ENCODE peak calls at places on chromosomes 7 and 10, in eight cellular contexts. D is psoas muscle; I is iPS DF 6.9; G is CD8-positive, alpha-beta T cell; H is thoracic aorta; Y is neural progenitor cell; C is HCT116; V is OCI-LY7. Q is an unnamed sample.

GRCh38 chr10:88442681-88443080 is 140.4 kb downstream of the RNLS start:
- DNase-seq in Y (no peak), H (no peak), V (no peak), D (no peak), G (no peak), C (no peak), I (no peak), Q (no peak)

GRCh38 chr7:113394856-113395255 is 276.5 kb upstream of the SMIM30 start:
- DNase-seq in C (no peak), H (no peak), V (no peak), D (no peak), Y (peak; percentile 45), I (peak; percentile 63), G (no peak), Q (no peak)

GRCh38 chr7:24825931-24826661 is 68.8 kb upstream of the GSDME start:
- DNase-seq in I (no peak), C (peak; percentile 93), G (no peak), Y (no peak), D (no peak), V (no peak), H (no peak), Q (no peak)

GRCh38 chr7:82194011-82194410 is 249.6 kb downstream of the CACNA2D1 start:
- DNase-seq in I (no peak), G (no peak), C (no peak), V (no peak), D (no peak), Y (no peak), H (no peak), Q (no peak)

GRCh38 chr7:107387077-107387476 is 82.8 kb upstream of the GPR22 start:
- DNase-seq in H (no peak), C (no peak), Y (peak; percentile 44), D (peak; percentile 57), I (peak; percentile 7), G (no peak), V (no peak), Q (no peak)

GRCh38 chr10:71639412-71639719 is 80.2 kb downstream of the C10orf105 start:
- DNase-seq in V (no peak), D (no peak), Y (no peak), H (no peak), I (no peak), C (no peak), G (no peak), Q (no peak)

GRCh38 chr10:127041561-127041960 is 136.3 kb downstream of the DOCK1 start:
- DNase-seq in Y (no peak), H (no peak), C (peak; percentile 29), V (no peak), D (no peak), I (no peak), G (no peak), Q (no peak)

GRCh38 chr7:117808273-117808868 is 64.9 kb downstream of the CTTNBP2 start:
- DNase-seq in I (no peak), H (peak; percentile 11), Y (peak; percentile 58), D (no peak), V (no peak), C (no peak), G (no peak), Q (no peak)

GRCh38 chr10:14547826-14548225 is 217.1 kb upstream of the FRMD4A start:
- DNase-seq in V (peak; percentile 30), I (no peak), C (no peak), H (no peak), D (no peak), Y (peak; percentile 73), G (no peak), Q (no peak)

GRCh38 chr10:43208147-43209063 is 58.5 kb downstream of the RASGEF1A start:
- DNase-seq in D (peak; percentile 35), V (no peak), I (no peak), C (no peak), G (no peak), Y (no peak), H (no peak), Q (peak; percentile 28)

GRCh38 chr7:3747452-3747851 is 446.4 kb downstream of the SDK1 start:
- DNase-seq in C (no peak), D (no peak), Y (no peak), H (no peak), I (no peak), G (no peak), V (peak; percentile 17), Q (no peak)

GRCh38 chr10:125095228-125095627 is 65.1 kb downstream of the CTBP2 start:
- DNase-seq in V (no peak), D (peak; percentile 23), C (no peak), H (no peak), G (no peak), I (no peak), Y (no peak), Q (no peak)

GRCh38 chr7:136976504-136977251 is 108.2 kb downstream of the CHRM2 start:
- DNase-seq in I (peak; percentile 9), Y (no peak), H (no peak), G (no peak), V (no peak), D (no peak), C (no peak), Q (no peak)

GRCh38 chr10:92463582-92463981 is 110.3 kb downstream of the IDE start:
- DNase-seq in V (no peak), Y (no peak), C (no peak), H (no peak), G (no peak), I (no peak), D (no peak), Q (no peak)
- H3K36me3 ChIP-seq in V (peaks cover 59% of the 10 kb centered on the region), Y (peaks cover 3% of the 10 kb centered on the region), C (peaks cover 6% of the 10 kb centered on the region), H (peaks cover 46% of the 10 kb centered on the region), G (peaks cover 17% of the 10 kb centered on the region), I (no peaks in the 10 kb centered on the region), D (peaks cover 100% of the 10 kb centered on the region), Q (peaks cover 98% of the 10 kb centered on the region)

DNA sequence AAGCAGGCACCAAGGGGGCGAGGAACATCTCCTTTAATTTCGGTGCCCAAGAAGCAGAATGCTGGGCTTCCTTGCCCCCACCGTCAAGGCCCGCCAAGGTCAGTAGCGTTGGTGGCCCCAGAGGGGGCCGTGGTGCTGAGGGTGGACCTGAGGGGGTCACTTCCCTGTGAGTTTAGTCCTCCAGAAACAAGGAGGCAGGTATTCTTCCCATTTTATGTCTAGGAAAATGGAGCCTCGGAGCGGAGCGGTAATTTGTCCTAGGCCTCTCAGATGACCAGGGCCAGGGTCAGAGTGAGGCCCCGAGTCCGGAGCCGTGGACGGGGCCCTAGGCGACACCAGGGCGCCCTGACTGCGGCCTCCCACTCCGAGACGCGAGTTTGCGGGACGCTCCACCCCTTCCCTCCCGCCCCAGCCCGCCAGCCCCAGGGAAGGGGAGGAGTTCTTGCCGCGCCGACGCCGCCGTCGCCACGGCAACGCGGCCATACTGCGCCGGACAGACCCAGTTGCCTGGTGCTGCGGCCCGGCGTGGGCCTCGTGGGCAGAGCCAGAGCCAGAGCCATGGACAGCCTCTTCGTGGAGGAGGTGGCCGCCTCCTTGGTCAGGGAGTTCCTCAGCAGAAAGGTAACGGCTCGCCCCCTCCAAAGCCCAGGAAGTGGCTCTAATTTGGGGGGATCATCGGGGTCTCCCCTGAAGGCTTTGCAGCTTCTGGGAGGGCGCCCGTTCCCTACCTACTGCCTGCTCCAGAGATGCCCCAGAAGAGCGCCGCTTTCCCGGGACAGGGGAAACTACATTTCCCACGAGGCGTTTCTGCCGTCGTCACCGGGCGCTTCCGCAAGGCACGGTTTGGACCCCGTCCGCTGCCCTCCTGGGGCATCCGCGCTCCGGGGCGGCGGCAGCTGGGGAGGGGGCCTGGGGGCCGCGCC is at the start of gene MINDY4:
- DNase-seq in Y (peak; percentile 91), C (peak; percentile 54), G (peak; percentile 40), H (no peak), I (peak; percentile 70), D (peak; percentile 92), V (no peak), Q (peak; percentile 89)
- H3K27ac ChIP-seq in Y (no peak within 1 kb of the TSS), C (peak within 1 kb of the TSS; percentile 55), G (peak within 1 kb of the TSS; percentile 59), H (peak within 1 kb of the TSS; percentile 87), I (no peak within 1 kb of the TSS), D (peak within 1 kb of the TSS; percentile 85), V (no peak within 1 kb of the TSS), Q (peak within 1 kb of the TSS; percentile 83)

GRCh38 chr7:99008181-99008631 is 129.9 kb downstream of the TRRAP start:
- DNase-seq in H (no peak), G (no peak), I (no peak), Y (no peak), C (no peak), D (no peak), V (no peak), Q (no peak)

GRCh38 chr7:99011341-99011705 is 132.6 kb downstream of the SMURF1 start:
- DNase-seq in V (no peak), C (no peak), Y (no peak), I (no peak), H (no peak), D (no peak), G (no peak), Q (no peak)

GRCh38 chr7:99006739-99007424 is 128.6 kb downstream of the TRRAP start:
- DNase-seq in V (no peak), G (no peak), I (no peak), C (no peak), Y (no peak), H (no peak), D (no peak), Q (no peak)

GRCh38 chr7:99010281-99010680 is 131.9 kb downstream of the TRRAP start:
- DNase-seq in C (no peak), I (no peak), H (no peak), V (no peak), G (no peak), Y (no peak), D (no peak), Q (no peak)

DNA sequence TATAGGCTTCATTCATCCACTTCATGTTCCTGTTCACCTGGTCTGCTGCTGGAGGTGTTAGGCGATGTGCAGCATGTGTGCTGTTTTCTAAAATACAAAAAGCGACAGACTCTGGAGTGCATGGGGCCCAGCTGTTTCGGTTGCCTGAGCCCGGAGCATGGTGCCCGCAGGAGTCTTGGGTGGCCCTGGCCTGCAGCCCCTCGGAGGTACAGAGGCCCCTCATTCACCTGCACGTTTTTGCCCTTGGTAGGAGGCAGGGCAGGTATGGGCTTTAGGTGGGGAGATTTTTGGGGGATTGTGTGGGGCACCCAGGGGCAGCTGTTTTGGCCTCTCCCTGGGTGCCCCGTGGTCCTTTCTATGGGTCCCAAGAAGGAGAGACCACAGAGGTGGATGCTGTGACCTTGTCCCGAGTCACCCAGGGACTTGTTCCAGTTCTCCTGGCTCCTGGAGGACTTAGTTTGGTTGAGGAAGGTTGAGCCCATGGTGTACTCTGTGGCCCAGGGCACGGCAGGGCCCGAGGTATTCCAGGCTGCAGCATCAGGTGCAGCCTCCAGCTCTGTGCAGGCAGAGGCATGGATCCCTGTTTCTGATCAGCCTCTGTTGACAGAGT is 130.7 kb downstream of the TRRAP start:
- DNase-seq in C (no peak), H (no peak), D (no peak), I (no peak), G (no peak), V (no peak), Y (no peak), Q (no peak)
- H3K36me3 ChIP-seq in C (peaks cover 52% of the 10 kb centered on the region), H (peaks cover 64% of the 10 kb centered on the region), D (peaks cover 100% of the 10 kb centered on the region), I (peaks cover 58% of the 10 kb centered on the region), G (peaks cover 75% of the 10 kb centered on the region), V (peaks cover 93% of the 10 kb centered on the region), Y (no peaks in the 10 kb centered on the region), Q (peaks cover 99% of the 10 kb centered on the region)

DNA sequence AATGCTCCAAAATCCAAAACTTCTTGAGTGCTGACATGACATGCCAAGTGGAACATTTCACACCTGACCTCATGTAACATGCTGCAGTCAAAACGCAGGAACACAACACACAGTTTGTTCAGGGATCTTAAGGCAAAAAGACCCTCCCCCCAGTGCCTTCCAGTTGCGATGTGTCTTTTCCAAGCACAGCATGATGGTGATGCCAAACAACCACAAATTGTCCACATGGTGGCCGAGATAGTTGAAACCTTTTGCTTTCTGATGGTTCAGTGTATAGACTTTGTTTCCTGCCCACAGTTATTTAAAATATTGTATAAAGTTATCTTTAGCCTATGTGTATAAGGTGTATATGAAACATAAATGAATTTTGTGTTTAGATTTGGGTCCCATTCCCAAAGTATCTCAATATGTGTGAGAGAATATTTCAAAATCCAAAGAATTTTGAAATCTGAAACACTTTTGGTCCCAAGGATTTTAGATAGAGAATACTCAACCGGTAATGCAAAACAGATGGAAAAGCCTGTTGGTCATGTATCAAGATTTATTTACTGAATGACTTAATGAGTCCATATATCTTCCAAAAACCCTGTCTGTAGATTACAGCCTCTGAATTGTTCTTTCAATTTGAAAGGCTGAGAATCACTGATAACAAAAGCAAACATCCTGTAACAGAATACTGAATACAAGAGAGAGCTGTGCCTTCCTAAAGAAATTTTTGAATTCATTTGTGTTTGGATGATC is 93.4 kb upstream of the OIT3 start:
- DNase-seq in C (no peak), H (no peak), V (no peak), G (no peak), I (no peak), Y (no peak), D (no peak), Q (no peak)
- H3K27ac ChIP-seq in C (no peak overlapping the region), H (no peak overlapping the region), V (no peak overlapping the region), G (no peak overlapping the region), I (no peak overlapping the region), Y (no peak overlapping the region), D (no peak overlapping the region), Q (no peak overlapping the region)

Q was measured in lower lobe of right lung.